ENCODE peak calls at places on chromosomes 1 and 21, in nine cellular contexts. I is tibial nerve, Y is H1, K is sigmoid colon, R is stomach, X is A549, J is ovary, V is esophagus muscularis mucosa, S is K562. Z is an unnamed sample.

GRCh38 chr1:173562813-173563212 is 40.1 kb downstream of the SLC9C2 start:
- DNase-seq in R (no peak), J (no peak), X (no peak), Y (no peak), I (no peak), K (no peak), V (no peak), S (peak), Z (no peak)

GRCh38 chr1:51736702-51737101 is 119.8 kb downstream of the OSBPL9 start:
- DNase-seq in S (peak), Y (no peak), V (no peak), R (no peak), J (no peak), I (peak), K (no peak), X (no peak), Z (no peak)

GRCh38 chr1:207825719-207826556 is 74.1 kb downstream of the CD46 start:
- DNase-seq in S (peak), J (peak), R (peak), X (no peak), I (peak), V (no peak), Y (no peak), K (peak), Z (peak)

GRCh38 chr1:215156232-215156631 is 73.7 kb downstream of the KCNK2 start:
- DNase-seq in I (no peak), Y (no peak), S (no peak), X (no peak), R (no peak), J (no peak), V (no peak), K (no peak), Z (no peak)

GRCh38 chr1:48055854-48056253 is 58.7 kb upstream of the TRABD2B start:
- DNase-seq in R (no peak), X (no peak), Y (peak), S (no peak), K (no peak), J (no peak), V (no peak), I (no peak), Z (no peak)

GRCh38 chr1:66326867-66327266 is 207.1 kb upstream of the SGIP1 start:
- DNase-seq in V (no peak), K (no peak), S (no peak), I (no peak), Y (no peak), R (no peak), X (no peak), J (no peak), Z (no peak)

GRCh38 chr21:22374218-22374969 is 1376.2 kb downstream of the NCAM2 start:
- DNase-seq in K (no peak), V (no peak), R (no peak), Y (peak), J (no peak), S (no peak), I (no peak), X (no peak), Z (no peak)

GRCh38 chr1:75723989-75724471 is 479 bp upstream of the ACADM start:
- DNase-seq in V (peak), J (peak), K (peak), Y (peak), R (peak), I (peak), X (peak), S (peak), Z (peak)

GRCh38 chr1:115411388-115412063 is 73.5 kb upstream of the NGF start:
- DNase-seq in V (peak), S (no peak), R (no peak), J (no peak), I (no peak), K (no peak), Y (no peak), X (no peak), Z (no peak)

GRCh38 chr1:203835476-203835875 is 25.9 kb upstream of the SNRPE start:
- DNase-seq in Y (no peak), S (no peak), J (no peak), V (no peak), R (no peak), I (no peak), X (no peak), K (no peak), Z (no peak)

GRCh38 chr1:152582647-152583046 is 2.3 kb upstream of the LCE3D start:
- DNase-seq in Y (no peak), X (no peak), S (no peak), R (no peak), J (no peak), I (no peak), K (no peak), V (no peak), Z (no peak)

GRCh38 chr1:44408181-44409018 is 3.3 kb downstream of the RNF220 start:
- DNase-seq in X (no peak), I (no peak), J (no peak), Y (no peak), R (no peak), V (no peak), S (no peak), K (no peak), Z (no peak)

GRCh38 chr1:66711420-66711819 is 40.8 kb upstream of the DYNLT5 start:
- DNase-seq in K (no peak), Y (no peak), X (no peak), S (no peak), I (no peak), R (no peak), V (no peak), J (no peak), Z (no peak)

GRCh38 chr1:161304927-161305871 is 4.6 kb downstream of the MPZ start:
- DNase-seq in Y (peak), I (no peak), S (no peak), K (no peak), V (no peak), R (no peak), J (no peak), X (no peak), Z (no peak)

GRCh38 chr1:199733125-199733524 is 294.4 kb upstream of the NR5A2 start:
- DNase-seq in I (no peak), V (no peak), J (no peak), S (no peak), X (no peak), R (no peak), Y (no peak), K (no peak), Z (no peak)

GRCh38 chr1:205933672-205934618 is 9.3 kb downstream of the SLC26A9 start:
- DNase-seq in V (no peak), K (no peak), X (peak), Y (no peak), I (no peak), J (no peak), R (no peak), S (no peak), Z (no peak)

GRCh38 chr1:2586154-2587070 is at the start of gene PRXL2B:
- DNase-seq in X (peak), J (peak), S (peak), V (peak), I (peak), R (peak), K (peak), Y (peak), Z (peak)

GRCh38 chr1:2847086-2847850 is 45.8 kb upstream of the TTC34 start:
- DNase-seq in Y (no peak), I (no peak), S (no peak), X (no peak), K (no peak), V (no peak), R (no peak), J (no peak), Z (no peak)

GRCh38 chr1:215824245-215824644 is 257.1 kb downstream of the KCTD3 start:
- DNase-seq in R (no peak), K (no peak), Y (peak), S (no peak), I (no peak), V (no peak), X (no peak), J (no peak), Z (no peak)

GRCh38 chr1:16724718-16725438 is 15.4 kb upstream of the RNU1-4 start:
- DNase-seq in K (peak), I (peak), X (no peak), S (peak), R (peak), Y (peak), J (no peak), V (peak), Z (peak)

GRCh38 chr1:156592910-156593732 is 1.5 kb downstream of the NAXE start:
- DNase-seq in K (no peak), X (no peak), I (no peak), R (no peak), Y (no peak), J (no peak), S (no peak), V (no peak), Z (no peak)

GRCh38 chr21:37700641-37701202 is 215.5 kb downstream of the KCNJ6 start:
- DNase-seq in V (no peak), X (peak), J (no peak), K (no peak), Y (peak), I (no peak), S (peak), R (no peak), Z (no peak)

GRCh38 chr1:164834641-164835040 is 275.7 kb downstream of the PBX1 start:
- DNase-seq in K (no peak), Y (no peak), J (no peak), X (no peak), S (no peak), R (no peak), I (no peak), V (no peak), Z (no peak)

GRCh38 chr1:85330206-85330605 is 53.8 kb upstream of the BCL10 start:
- DNase-seq in I (no peak), J (no peak), V (no peak), X (no peak), S (no peak), K (no peak), Y (no peak), R (no peak), Z (no peak)

GRCh38 chr1:178607718-178608408 is 95.0 kb downstream of the TEX35 start:
- DNase-seq in V (no peak), I (no peak), R (no peak), X (no peak), Y (no peak), S (no peak), K (no peak), J (no peak), Z (no peak)

GRCh38 chr21:37367758-37368535 is 1.4 kb downstream of the DYRK1A start:
- DNase-seq in S (peak), I (peak), Y (peak), J (peak), X (no peak), V (no peak), R (peak), K (peak), Z (peak)

GRCh38 chr1:109979489-109980091 is 5.0 kb upstream of the AHCYL1 start:
- DNase-seq in I (no peak), K (no peak), R (peak), J (no peak), X (peak), V (no peak), S (peak), Y (no peak), Z (no peak)

GRCh38 chr1:20361805-20362381 is 71.2 kb downstream of the VWA5B1 start:
- DNase-seq in V (no peak), R (peak), J (peak), X (peak), Y (peak), I (peak), S (peak), K (no peak), Z (no peak)

GRCh38 chr1:29810121-29811120 is 574.1 kb downstream of the PTPRU start:
- DNase-seq in K (no peak), V (no peak), J (no peak), I (no peak), X (no peak), S (no peak), Y (peak), R (peak), Z (peak)

GRCh38 chr1:100077525-100077924 is 55.2 kb downstream of the SASS6 start:
- DNase-seq in R (no peak), V (no peak), K (no peak), X (no peak), I (no peak), Y (no peak), J (no peak), S (no peak), Z (no peak)

GRCh38 chr1:7329868-7330615 is 441.1 kb upstream of the VAMP3 start:
- DNase-seq in K (no peak), X (no peak), R (no peak), Y (peak), J (no peak), S (no peak), I (no peak), V (peak), Z (no peak)

DNA sequence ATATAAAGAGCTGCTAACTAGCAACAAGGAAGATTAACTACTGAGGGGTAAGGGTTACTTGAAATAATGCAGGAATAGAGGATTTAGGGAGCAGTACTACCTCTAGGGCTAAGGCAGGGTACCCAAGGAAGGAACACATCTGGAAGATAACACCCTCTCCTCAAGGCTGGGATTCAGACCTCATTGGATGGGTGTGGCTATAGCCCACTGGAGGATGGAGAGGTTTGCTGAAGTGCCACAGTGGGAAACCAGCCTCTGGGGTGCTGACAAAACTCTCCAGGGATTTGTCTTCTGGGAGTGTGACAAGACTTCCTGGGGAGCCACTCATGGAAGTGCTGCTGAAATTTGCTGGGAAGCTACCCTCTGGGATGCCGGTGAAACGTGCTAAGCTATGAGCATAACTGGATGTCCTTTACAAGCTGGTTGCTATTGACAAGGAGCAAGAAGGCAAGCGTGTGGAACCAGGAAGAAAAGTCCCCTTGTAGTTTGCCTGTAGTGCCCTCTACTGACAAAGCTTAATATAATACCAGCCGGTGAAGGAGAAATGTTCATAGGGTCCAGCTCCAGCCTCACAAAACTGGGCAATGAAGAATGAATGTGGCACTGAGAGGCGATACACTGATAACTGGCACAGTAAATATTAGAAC is 122.8 kb upstream of the USP24 start:
- DNase-seq in K (no peak), J (no peak), V (no peak), R (no peak), S (peak), X (peak), Y (no peak), I (no peak), Z (no peak)
- TF ChIP-seq EP300 in K (no peak), J (no peak), V (no peak), R (no peak), S (no peak), X (no peak), Y (no peak), I (no peak), Z (no peak)

DNA sequence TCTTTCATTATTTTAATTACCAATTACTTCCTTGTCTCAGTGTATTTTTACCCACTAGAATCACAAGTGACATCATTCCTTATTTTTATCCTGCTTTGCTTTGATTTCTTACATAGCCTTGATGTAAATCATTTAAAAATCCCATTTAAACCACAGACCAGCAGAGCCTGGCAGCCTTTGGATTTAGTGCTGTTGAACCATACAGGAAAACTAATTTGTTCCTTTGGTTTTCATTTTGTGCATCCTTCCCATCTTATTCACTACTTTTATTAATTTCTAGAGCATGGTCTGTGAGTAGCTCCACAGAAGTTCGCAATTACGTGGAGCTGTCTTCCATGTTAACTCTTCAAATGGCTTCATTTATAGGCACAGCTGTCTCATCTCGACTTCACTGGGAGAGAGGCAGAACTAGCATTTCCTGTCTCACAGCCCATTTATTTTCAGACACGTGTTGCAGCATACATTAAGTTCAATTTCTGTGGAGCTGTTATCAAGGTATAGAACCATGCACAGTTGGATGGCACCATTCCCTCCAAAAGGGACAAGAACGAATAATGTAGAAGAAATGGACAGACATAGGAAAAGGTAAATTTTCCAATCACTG is 235.3 kb downstream of the MRPL39 start:
- DNase-seq in X (no peak), V (no peak), I (no peak), Y (no peak), K (no peak), S (no peak), J (no peak), R (no peak), Z (no peak)
- H3K27ac ChIP-seq in X (no peak), V (no peak), I (no peak), Y (no peak), K (no peak), S (no peak), J (no peak), R (no peak), Z (no peak)

DNA sequence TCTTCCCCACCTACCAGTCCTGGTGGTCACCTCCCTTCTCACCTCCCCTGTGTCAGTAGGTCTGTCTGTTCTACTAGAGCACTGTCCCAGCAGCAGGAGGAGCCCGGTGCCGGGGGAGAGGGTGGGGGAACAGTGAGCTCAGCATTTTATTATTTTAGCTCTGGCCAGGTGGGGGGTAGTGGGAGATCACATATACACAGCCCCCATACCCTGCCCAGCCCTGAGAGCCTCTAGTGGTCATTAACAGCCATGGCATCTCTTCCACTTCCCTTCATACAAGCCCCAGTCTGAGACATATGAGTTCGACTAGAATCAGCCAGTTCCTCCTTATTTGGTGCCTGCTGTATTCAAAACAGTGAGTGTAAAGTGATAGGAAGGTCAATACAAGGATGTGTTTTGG is at the start of gene TMOD4:
- DNase-seq in S (peak), R (no peak), Y (no peak), X (no peak), J (no peak), I (no peak), V (no peak), K (no peak), Z (no peak)
- TF ChIP-seq CTCF in S (peak), R (peak), Y (peak), X (peak), J (no peak), I (peak), V (peak), K (peak), Z (no peak)

GRCh38 chr1:244362481-244362880 is 89.2 kb downstream of the ADSS2 start:
- DNase-seq in K (no peak), S (no peak), Y (no peak), R (no peak), J (no peak), I (no peak), X (no peak), V (no peak), Z (no peak)

GRCh38 chr1:244367399-244368114 is 84.2 kb downstream of the ADSS2 start:
- DNase-seq in J (no peak), R (no peak), I (no peak), K (no peak), Y (no peak), S (peak), V (no peak), X (no peak), Z (no peak)

GRCh38 chr1:244356371-244356770 is 95.3 kb downstream of the ADSS2 start:
- DNase-seq in Y (no peak), K (no peak), I (no peak), R (no peak), X (no peak), S (no peak), V (no peak), J (no peak), Z (no peak)

GRCh38 chr1:244365821-244366220 is 85.9 kb downstream of the ADSS2 start:
- DNase-seq in X (no peak), K (no peak), V (no peak), I (no peak), J (no peak), S (no peak), Y (no peak), R (no peak), Z (no peak)

DNA sequence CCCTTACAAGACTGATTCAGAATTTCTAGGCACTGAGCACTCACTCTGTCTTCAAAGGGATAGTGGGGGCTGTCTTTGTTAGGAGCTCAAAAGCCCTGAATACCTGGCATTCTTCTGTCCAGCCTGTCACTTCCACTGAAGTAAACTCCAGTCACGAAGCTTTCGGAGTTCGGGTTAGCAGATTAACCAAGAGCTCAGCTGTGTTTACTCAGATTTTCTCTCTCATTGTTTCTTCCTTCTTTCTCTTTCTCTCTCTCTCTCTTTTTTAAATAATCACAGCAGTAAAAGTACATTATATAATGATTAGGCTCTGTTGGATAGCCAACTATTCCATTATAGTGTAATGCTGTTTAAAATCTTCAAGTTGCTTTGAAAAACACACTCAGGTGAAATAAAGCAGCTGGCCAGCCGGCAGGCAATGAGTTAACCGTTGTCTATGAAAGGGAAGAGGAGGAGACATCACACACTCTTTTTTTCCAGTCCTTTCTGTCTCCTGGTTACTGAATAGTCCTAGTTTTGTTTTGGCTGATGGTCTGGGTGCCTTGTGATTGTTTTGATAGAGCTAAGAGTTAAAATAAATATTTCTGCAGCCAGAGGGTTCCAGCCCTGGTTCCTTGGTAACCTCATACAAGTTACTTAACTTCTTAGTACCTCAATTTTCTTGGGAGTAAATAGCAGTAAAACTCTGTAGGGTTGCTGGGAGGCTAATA is 89.8 kb downstream of the ADSS2 start:
- DNase-seq in J (no peak), S (no peak), I (no peak), R (no peak), V (no peak), Y (no peak), X (peak), K (no peak), Z (no peak)
- TF ChIP-seq EP300 in J (no peak), S (no peak), I (no peak), R (no peak), V (no peak), Y (no peak), X (no peak), K (no peak), Z (no peak)

Z was measured in upper lobe of left lung.